ENCODE peak calls at places on chromosomes 7 and 10, in six cellular contexts. A is IMR-90, K is NT2/D1, F is astrocyte, T is Caco-2, G is endothelial cell of umbilical vein. W is an unnamed sample.
A peak's percentile ranks its signal among the peaks of the same experiment; 100 is the strongest.

GRCh38 chr7:158495780-158496179 is 91.8 kb downstream of the PTPRN2 start:
- DNase-seq in F (no peak), T (peak; percentile 34), K (peak; percentile 57), A (no peak), G (no peak), W (peak; percentile 45)

GRCh38 chr7:143256932-143257331 is 6.3 kb upstream of the GSTK1 start:
- DNase-seq in K (no peak), F (no peak), T (no peak), G (no peak), A (no peak), W (no peak)

GRCh38 chr10:6030217-6030616 is 31.9 kb downstream of the IL2RA start:
- DNase-seq in T (no peak), F (no peak), G (no peak), K (no peak), A (no peak), W (no peak)

GRCh38 chr10:6299743-6300105 is 97.0 kb downstream of the PFKFB3 start:
- DNase-seq in G (no peak), A (no peak), F (no peak), T (no peak), K (no peak), W (no peak)

GRCh38 chr10:6980353-6980752 is 400.3 kb upstream of the PRKCQ start:
- DNase-seq in F (no peak), T (no peak), A (no peak), K (no peak), G (no peak), W (no peak)

GRCh38 chr10:44576715-44577191 is 191.9 kb upstream of the CXCL12 start:
- DNase-seq in F (peak; percentile 17), K (no peak), G (no peak), A (peak; percentile 79), T (no peak), W (no peak)

GRCh38 chr7:80997841-80998240 is 79.0 kb upstream of the SEMA3C start:
- DNase-seq in F (no peak), K (no peak), A (no peak), G (no peak), T (no peak), W (no peak)

GRCh38 chr10:92995509-92995908 is 65.1 kb upstream of the CYP26C1 start:
- DNase-seq in F (no peak), A (no peak), G (no peak), T (no peak), K (no peak), W (peak; percentile 91)

GRCh38 chr7:122556873-122557542 is 141.9 kb downstream of the RNF133 start:
- DNase-seq in A (no peak), T (no peak), F (no peak), G (no peak), K (no peak), W (no peak)

GRCh38 chr7:36855330-36855729 is 131.0 kb upstream of the AOAH start:
- DNase-seq in G (no peak), A (no peak), F (no peak), K (no peak), T (no peak), W (no peak)

GRCh38 chr10:124935946-124936345 is 6.0 kb upstream of the ZRANB1 start:
- DNase-seq in G (no peak), K (no peak), F (no peak), A (peak; percentile 73), T (no peak), W (no peak)

GRCh38 chr7:2029936-2030335 is 202.8 kb downstream of the MAD1L1 start:
- DNase-seq in A (no peak), K (no peak), G (no peak), F (no peak), T (no peak), W (no peak)

GRCh38 chr10:44056206-44056605 is 328.7 kb downstream of the CXCL12 start:
- DNase-seq in G (no peak), A (no peak), K (no peak), T (no peak), F (no peak), W (no peak)

GRCh38 chr10:16519908-16520861 is 1.5 kb downstream of the C1QL3 start:
- DNase-seq in T (no peak), F (no peak), G (no peak), K (no peak), A (no peak), W (no peak)

GRCh38 chr7:117110480-117111315 is 157.4 kb downstream of the ST7 start:
- DNase-seq in T (no peak), G (peak; percentile 80), A (no peak), K (no peak), F (no peak), W (no peak)

GRCh38 chr7:110507832-110508231 is 583.1 kb upstream of the LRRN3 start:
- DNase-seq in K (no peak), T (no peak), A (no peak), F (no peak), G (no peak), W (no peak)

GRCh38 chr10:62582804-62583208 is 208.6 kb downstream of the ZNF365 start:
- DNase-seq in K (no peak), T (no peak), G (no peak), A (peak; percentile 98), F (peak; percentile 100), W (no peak)

GRCh38 chr10:124728830-124729661 is 15.1 kb downstream of the FAM53B start:
- DNase-seq in T (no peak), K (no peak), F (no peak), A (no peak), G (peak; percentile 32), W (no peak)

GRCh38 chr10:82942572-82943091 is 1067.6 kb downstream of the NRG3 start:
- DNase-seq in F (peak; percentile 64), K (no peak), G (no peak), A (no peak), T (no peak), W (no peak)

GRCh38 chr10:99391346-99391745 is 39.1 kb downstream of the GOT1 start:
- DNase-seq in K (no peak), G (no peak), A (no peak), T (no peak), F (no peak), W (no peak)

GRCh38 chr7:35593896-35594295 is 101.0 kb downstream of the HERPUD2 start:
- DNase-seq in K (peak; percentile 54), F (no peak), G (no peak), A (no peak), T (peak; percentile 31), W (peak; percentile 67)

GRCh38 chr7:12890586-12890985 is 203.2 kb downstream of the ARL4A start:
- DNase-seq in G (no peak), K (no peak), A (no peak), F (no peak), T (no peak), W (no peak)

GRCh38 chr10:130495891-130496642 is 359.9 kb downstream of the GLRX3 start:
- DNase-seq in F (peak; percentile 5), T (no peak), A (peak; percentile 19), G (peak; percentile 1), K (no peak), W (no peak)

GRCh38 chr7:23418046-23418445 is 52.2 kb downstream of the IGF2BP3 start:
- DNase-seq in K (no peak), G (peak; percentile 84), F (peak; percentile 39), A (peak; percentile 66), T (no peak), W (no peak)
- H3K36me3 ChIP-seq in K (peaks cover 28% of the 10 kb centered on the region), G (peaks cover 13% of the 10 kb centered on the region), F (peaks cover 15% of the 10 kb centered on the region), A (peaks cover 18% of the 10 kb centered on the region), T (peaks cover 1% of the 10 kb centered on the region), W (peaks cover 26% of the 10 kb centered on the region)

DNA sequence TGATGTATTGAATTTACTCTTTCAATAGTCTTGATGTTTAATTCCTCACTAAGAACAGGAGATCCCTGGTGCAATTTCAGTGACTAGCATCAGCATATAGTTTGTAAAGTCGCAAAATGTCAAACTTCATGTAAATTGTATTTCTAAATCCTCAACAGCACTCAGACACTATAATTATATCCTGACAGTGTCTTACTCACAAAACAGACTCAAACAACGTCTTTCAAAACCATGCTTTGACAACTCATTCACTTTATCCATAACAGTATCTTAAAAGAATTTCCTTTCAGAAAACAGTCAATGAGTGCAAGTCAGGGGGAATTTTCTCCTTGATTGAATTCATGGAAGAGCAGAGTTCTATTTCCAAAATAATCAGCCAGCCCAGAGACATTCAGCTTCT is 20.8 kb downstream of the BAMBI start:
- DNase-seq in A (no peak), F (no peak), G (no peak), K (no peak), T (no peak), W (no peak)
- H3K4me1 ChIP-seq in A (no peaks in the 10 kb centered on the region), F (no peaks in the 10 kb centered on the region), G (no peaks in the 10 kb centered on the region), K (peaks cover under 1% of the 10 kb centered on the region), T (no peaks in the 10 kb centered on the region), W (peaks cover 3% of the 10 kb centered on the region)

GRCh38 chr10:70894416-70894815 is 6.1 kb upstream of the PCBD1 start:
- DNase-seq in F (no peak), G (no peak), A (no peak), T (no peak), K (no peak), W (no peak)
- H3K4me3 ChIP-seq in F (no peak overlapping the region), G (no peak overlapping the region), A (no peak overlapping the region), T (no peak overlapping the region), K (no peak overlapping the region), W (no peak overlapping the region)

GRCh38 chr10:119070395-119071165 is 10.0 kb downstream of the EIF3A start:
- DNase-seq in F (no peak), K (no peak), T (no peak), A (no peak), G (no peak), W (no peak)
- H3K36me3 ChIP-seq in F (peaks cover 61% of the 10 kb centered on the region), K (peaks cover 75% of the 10 kb centered on the region), T (peaks cover 3% of the 10 kb centered on the region), A (peaks cover 46% of the 10 kb centered on the region), G (peaks cover 17% of the 10 kb centered on the region), W (peaks cover 81% of the 10 kb centered on the region)